ENCODE peak calls at places on chromosomes 13 and 19, in six cellular contexts. Z is Daoy; T is H54; B is AML-193; A is activated CD4-positive, alpha-beta T cell treated with anti-CD3 and anti-CD28 coated beads, Interleukin-2, amount 50 U/mL, for 1 hour; S is tibial artery. F is an unnamed sample.

GRCh38 chr19:50829801-50830200 is 3.6 kb downstream of the KLK15 start:
- DNase-seq in A (no peak), T (no peak), S (no peak), Z (no peak), B (no peak), F (no peak)

GRCh38 chr13:26810095-26810494 is 49.5 kb upstream of the GPR12 start:
- DNase-seq in S (no peak), Z (no peak), T (no peak), A (no peak), B (no peak), F (no peak)

GRCh38 chr13:57925250-57925649 is 293.7 kb downstream of the PCDH17 start:
- DNase-seq in A (no peak), Z (no peak), S (no peak), T (no peak), B (no peak), F (no peak)

GRCh38 chr13:48653074-48654054 is at the start of gene CYSLTR2:
- DNase-seq in T (no peak), S (no peak), A (peak), B (peak), Z (peak), F (peak)

GRCh38 chr19:4369888-4370260 is 26.5 kb downstream of the MPND start:
- DNase-seq in B (peak), S (peak), A (peak), Z (no peak), T (no peak), F (peak)

GRCh38 chr13:92974905-92975429 is 251.6 kb upstream of the GPC6 start:
- DNase-seq in B (no peak), S (no peak), Z (no peak), T (no peak), A (no peak), F (no peak)

GRCh38 chr13:89565711-89566110 is 1781.8 kb upstream of the MIR17HG start:
- DNase-seq in T (no peak), S (no peak), B (no peak), A (no peak), Z (no peak), F (no peak)

GRCh38 chr19:6014551-6015135 is 36.7 kb upstream of the RANBP3 start:
- DNase-seq in S (no peak), A (no peak), Z (no peak), T (no peak), B (no peak), F (no peak)

GRCh38 chr13:22040810-22041364 is 370.0 kb downstream of the FGF9 start:
- DNase-seq in T (no peak), B (no peak), Z (peak), S (no peak), A (no peak), F (no peak)

GRCh38 chr13:45411631-45412030 is 6.5 kb downstream of the SLC25A30 start:
- DNase-seq in B (no peak), S (no peak), Z (no peak), A (no peak), T (no peak), F (no peak)

GRCh38 chr13:42821437-42821836 is 40.1 kb downstream of the FAM216B start:
- DNase-seq in B (no peak), S (no peak), Z (no peak), T (no peak), A (no peak), F (no peak)

GRCh38 chr13:80151016-80151415 is 189.9 kb downstream of the SPRY2 start:
- DNase-seq in Z (no peak), S (no peak), T (no peak), A (no peak), B (no peak), F (no peak)

GRCh38 chr13:78147905-78148304 is 229.3 kb upstream of the EDNRB start:
- DNase-seq in S (no peak), B (no peak), A (no peak), Z (peak), T (no peak), F (no peak)

GRCh38 chr13:98454389-98454881 is 122.5 kb downstream of the STK24 start:
- DNase-seq in Z (no peak), S (peak), T (no peak), A (no peak), B (no peak), F (no peak)

GRCh38 chr13:43196171-43196611 is 172.8 kb downstream of the DNAJC15 start:
- DNase-seq in B (no peak), Z (peak), S (no peak), T (no peak), A (no peak), F (no peak)

GRCh38 chr13:40087021-40088002 is 431.9 kb downstream of the COG6 start:
- DNase-seq in A (no peak), Z (no peak), S (no peak), B (no peak), T (no peak), F (no peak)

GRCh38 chr19:54426291-54426918 is 11.1 kb downstream of the TTYH1 start:
- DNase-seq in A (no peak), S (no peak), Z (no peak), T (no peak), B (no peak), F (no peak)

GRCh38 chr13:24502567-24503375 is 9.8 kb downstream of the PARP4 start:
- DNase-seq in B (no peak), A (no peak), T (peak), S (no peak), Z (peak), F (no peak)

GRCh38 chr19:18464646-18465045 is 26.7 kb upstream of the ISYNA1 start:
- DNase-seq in Z (peak), B (no peak), T (peak), A (no peak), S (peak), F (no peak)

GRCh38 chr19:41265376-41266153 is 1.4 kb downstream of the HNRNPUL1 start:
- DNase-seq in Z (peak), T (no peak), S (peak), B (no peak), A (peak), F (no peak)

GRCh38 chr13:100825551-100825950 is 151.0 kb upstream of the TMTC4 start:
- DNase-seq in B (no peak), A (no peak), S (no peak), T (no peak), Z (no peak), F (no peak)

GRCh38 chr13:41428155-41428554 is 29.2 kb upstream of the RGCC start:
- DNase-seq in T (no peak), S (no peak), B (no peak), A (peak), Z (no peak), F (peak)

GRCh38 chr19:14116918-14117578 is 514 bp downstream of the PRKACA start:
- DNase-seq in B (no peak), A (peak), S (peak), Z (peak), T (no peak), F (no peak)

GRCh38 chr19:49552749-49553148 is 24.9 kb downstream of the RCN3 start:
- DNase-seq in Z (no peak), B (no peak), T (no peak), A (peak), S (no peak), F (peak)

GRCh38 chr13:102195566-102196462 is 206.0 kb downstream of the FGF14 start:
- DNase-seq in A (no peak), B (no peak), Z (peak), S (no peak), T (no peak), F (no peak)

GRCh38 chr13:110669036-110669435 is 36.9 kb downstream of the CARS2 start:
- DNase-seq in A (no peak), T (no peak), S (no peak), B (no peak), Z (no peak), F (no peak)

GRCh38 chr13:39259371-39259770 is 221.1 kb downstream of the NHLRC3 start:
- DNase-seq in A (no peak), Z (no peak), T (no peak), S (no peak), B (no peak), F (no peak)

GRCh38 chr19:39297931-39298634 is 1.9 kb downstream of the IFNL1 start:
- DNase-seq in Z (no peak), S (peak), B (no peak), A (peak), T (no peak), F (peak)

GRCh38 chr19:4164262-4164661 is 10.8 kb downstream of the CREB3L3 start:
- DNase-seq in S (no peak), A (no peak), Z (no peak), B (no peak), T (no peak), F (no peak)

GRCh38 chr19:3743486-3743885 is 18.0 kb downstream of the APBA3 start:
- DNase-seq in A (no peak), B (peak), Z (no peak), T (peak), S (no peak), F (no peak)